ENCODE peak calls at places on chromosomes 3 and 15, in nine cellular contexts. O is adrenal gland; E is stimulated activated CD8-positive, alpha-beta memory T cell treated with anti-CD3 and anti-CD28 coated beads, Interleukin-15, amount 100 ng/mL, for 1 hour; D is endothelial cell; W is AG08396; K is lower lobe of right lung; G is RPMI7951; L is GF-D8; Y is G401. J is an unnamed sample.
A peak's percentile ranks its signal among the peaks of the same experiment; 100 is the strongest.

GRCh38 chr3:42190701-42191442 is 75.1 kb downstream of the CCK start:
- DNase-seq in O (peak; percentile 84), E (peak; percentile 52), D (peak; percentile 79), W (peak; percentile 51), K (peak; percentile 49), G (peak; percentile 54), L (no peak), Y (peak; percentile 88), J (peak; percentile 60)

GRCh38 chr15:68061578-68061977 is 7.5 kb downstream of the PIAS1 start:
- DNase-seq in O (no peak), E (no peak), D (no peak), W (no peak), K (no peak), G (no peak), L (no peak), Y (no peak), J (no peak)

GRCh38 chr15:35657679-35658201 is 111.8 kb upstream of the DPH6 start:
- DNase-seq in O (no peak), E (no peak), D (no peak), W (peak; percentile 20), K (no peak), G (peak; percentile 51), L (no peak), Y (no peak), J (peak; percentile 42)

GRCh38 chr3:12954891-12955650 is 113.7 kb upstream of the RPL32 start:
- DNase-seq in O (peak; percentile 83), E (no peak), D (no peak), W (no peak), K (peak; percentile 82), G (no peak), L (peak; percentile 81), Y (peak; percentile 61), J (no peak)

GRCh38 chr3:66438045-66438444 is 62.8 kb downstream of the LRIG1 start:
- DNase-seq in O (no peak), E (no peak), D (no peak), W (no peak), K (no peak), G (no peak), L (no peak), Y (no peak), J (no peak)

GRCh38 chr3:194494951-194495374 is 8.2 kb upstream of the ATP13A3 start:
- DNase-seq in O (peak; percentile 66), E (no peak), D (no peak), W (no peak), K (no peak), G (peak; percentile 25), L (no peak), Y (no peak), J (no peak)

GRCh38 chr15:90062023-90062728 is 40.1 kb downstream of the IDH2 start:
- DNase-seq in O (peak; percentile 51), E (no peak), D (peak; percentile 49), W (no peak), K (peak; percentile 84), G (no peak), L (no peak), Y (no peak), J (no peak)

GRCh38 chr3:49279376-49279775 is 2.3 kb upstream of the C3orf62 start:
- DNase-seq in O (no peak), E (no peak), D (no peak), W (no peak), K (no peak), G (peak; percentile 28), L (no peak), Y (no peak), J (no peak)

GRCh38 chr3:126850370-126851085 is 132.4 kb upstream of the PLXNA1 start:
- DNase-seq in O (no peak), E (no peak), D (no peak), W (peak; percentile 79), K (peak; percentile 56), G (peak; percentile 29), L (no peak), Y (peak; percentile 39), J (peak; percentile 75)

GRCh38 chr15:67843092-67843501 is 3.3 kb upstream of the RNU6-1 start:
- DNase-seq in O (no peak), E (no peak), D (no peak), W (peak; percentile 5), K (no peak), G (no peak), L (no peak), Y (no peak), J (no peak)

GRCh38 chr3:31917303-31917903 is 63.7 kb downstream of the OSBPL10 start:
- DNase-seq in O (no peak), E (no peak), D (no peak), W (no peak), K (no peak), G (no peak), L (no peak), Y (no peak), J (no peak)

GRCh38 chr3:64163755-64164148 is 61.5 kb downstream of the PRICKLE2 start:
- DNase-seq in O (no peak), E (no peak), D (no peak), W (peak; percentile 57), K (no peak), G (peak; percentile 70), L (no peak), Y (no peak), J (peak; percentile 94)

GRCh38 chr15:57565326-57565725 is 26.4 kb upstream of the MYZAP start:
- DNase-seq in O (no peak), E (no peak), D (no peak), W (no peak), K (no peak), G (peak; percentile 45), L (peak; percentile 29), Y (no peak), J (no peak)

GRCh38 chr3:134060561-134061385 is 31.0 kb upstream of the SLCO2A1 start:
- DNase-seq in O (no peak), E (no peak), D (no peak), W (no peak), K (no peak), G (no peak), L (no peak), Y (no peak), J (no peak)